ENCODE peak calls at places on chromosomes 16 and 17, in five cellular contexts. One of them, this sample, is unnamed.

GRCh38 chr16:88014954-88015805 is 63.9 kb downstream of the BANP start:
- DNase-seq in A549: no peak
- DNase-seq in HepG2: no peak
- DNase-seq in GM23338: no peak
- DNase-seq in GM12878: no peak
- DNase-seq in this sample: no peak

GRCh38 chr17:2011421-2012371 is 13.4 kb downstream of the RTN4RL1 start:
- DNase-seq in HepG2: no peak
- DNase-seq in GM23338: peak
- DNase-seq in GM12878: no peak
- DNase-seq in A549: no peak
- DNase-seq in this sample: no peak

GRCh38 chr17:37745801-37746426 is 1.1 kb upstream of the HNF1B start:
- DNase-seq in HepG2: no peak
- DNase-seq in A549: no peak
- DNase-seq in GM23338: no peak
- DNase-seq in GM12878: no peak
- DNase-seq in this sample: no peak

GRCh38 chr16:53022374-53022773 is 30.3 kb downstream of the CHD9NB start:
- DNase-seq in GM12878: no peak
- DNase-seq in HepG2: peak
- DNase-seq in GM23338: peak
- DNase-seq in A549: peak
- DNase-seq in this sample: peak

GRCh38 chr17:63295288-63295687 is 150.8 kb downstream of the CYB561 start:
- DNase-seq in A549: no peak
- DNase-seq in GM12878: no peak
- DNase-seq in HepG2: no peak
- DNase-seq in GM23338: no peak
- DNase-seq in this sample: no peak

GRCh38 chr16:50213939-50214519 is 52.3 kb upstream of the ADCY7 start:
- DNase-seq in GM23338: peak
- DNase-seq in HepG2: peak
- DNase-seq in A549: peak
- DNase-seq in GM12878: no peak
- DNase-seq in this sample: peak

GRCh38 chr17:64448665-64449512 is at the start of gene MILR1:
- DNase-seq in GM23338: no peak
- DNase-seq in A549: peak
- DNase-seq in HepG2: no peak
- DNase-seq in GM12878: peak
- DNase-seq in this sample: peak

GRCh38 chr16:82337355-82337754 is 167.3 kb upstream of the MPHOSPH6 start:
- DNase-seq in HepG2: no peak
- DNase-seq in A549: no peak
- DNase-seq in GM12878: no peak
- DNase-seq in GM23338: peak
- DNase-seq in this sample: no peak

GRCh38 chr17:62658136-62658535 is 30.7 kb downstream of the MRC2 start:
- DNase-seq in GM23338: no peak
- DNase-seq in GM12878: no peak
- DNase-seq in A549: no peak
- DNase-seq in HepG2: no peak
- DNase-seq in this sample: no peak

GRCh38 chr16:89187337-89188063 is 12.8 kb downstream of the SLC22A31 start:
- DNase-seq in HepG2: no peak
- DNase-seq in GM23338: no peak
- DNase-seq in A549: no peak
- DNase-seq in GM12878: no peak
- DNase-seq in this sample: peak

GRCh38 chr16:22216191-22216831 is 10.2 kb downstream of the EEF2K start:
- DNase-seq in GM23338: no peak
- DNase-seq in HepG2: no peak
- DNase-seq in A549: no peak
- DNase-seq in GM12878: no peak
- DNase-seq in this sample: peak

GRCh38 chr17:49694847-49695697 is 12.7 kb downstream of the SLC35B1 start:
- DNase-seq in A549: peak
- DNase-seq in HepG2: peak
- DNase-seq in GM23338: peak
- DNase-seq in GM12878: no peak
- DNase-seq in this sample: peak

GRCh38 chr16:68643847-68644246 is 1.3 kb upstream of the CDH3 start:
- DNase-seq in GM12878: no peak
- DNase-seq in GM23338: no peak
- DNase-seq in A549: no peak
- DNase-seq in HepG2: no peak
- DNase-seq in this sample: no peak

GRCh38 chr16:9134739-9135138 is 43.3 kb downstream of the HAPSTR1 start:
- DNase-seq in GM23338: peak
- DNase-seq in GM12878: no peak
- DNase-seq in HepG2: peak
- DNase-seq in A549: peak
- DNase-seq in this sample: peak

GRCh38 chr17:4536742-4537411 is 18.3 kb downstream of the MYBBP1A start:
- DNase-seq in HepG2: no peak
- DNase-seq in A549: no peak
- DNase-seq in GM23338: peak
- DNase-seq in GM12878: no peak
- DNase-seq in this sample: no peak

GRCh38 chr16:14202095-14202494 is 131.0 kb downstream of the MRTFB start:
- DNase-seq in HepG2: no peak
- DNase-seq in GM12878: no peak
- DNase-seq in A549: no peak
- DNase-seq in GM23338: no peak
- DNase-seq in this sample: no peak

GRCh38 chr17:69043098-69043497 is 17.6 kb downstream of the ABCA9 start:
- DNase-seq in HepG2: no peak
- DNase-seq in A549: no peak
- DNase-seq in GM12878: no peak
- DNase-seq in GM23338: no peak
- DNase-seq in this sample: no peak

GRCh38 chr17:76561799-76562268 is 22.0 kb downstream of the PRCD start:
- DNase-seq in A549: no peak
- DNase-seq in HepG2: no peak
- DNase-seq in GM12878: no peak
- DNase-seq in GM23338: no peak
- DNase-seq in this sample: no peak

GRCh38 chr16:27805828-27806351 is 255.9 kb downstream of the KATNIP start:
- DNase-seq in A549: no peak
- DNase-seq in HepG2: no peak
- DNase-seq in GM12878: no peak
- DNase-seq in GM23338: peak
- DNase-seq in this sample: no peak

GRCh38 chr16:4316732-4317461 is 1.0 kb downstream of the GLIS2 start:
- DNase-seq in HepG2: no peak
- DNase-seq in GM23338: no peak
- DNase-seq in GM12878: no peak
- DNase-seq in A549: no peak
- DNase-seq in this sample: no peak

GRCh38 chr16:53018834-53019416 is 33.8 kb downstream of the CHD9NB start:
- DNase-seq in HepG2: no peak
- DNase-seq in GM12878: no peak
- DNase-seq in GM23338: no peak
- DNase-seq in A549: no peak
- DNase-seq in this sample: no peak

GRCh38 chr17:77811521-77811920 is 147.0 kb upstream of the TNRC6C start:
- DNase-seq in HepG2: no peak
- DNase-seq in A549: no peak
- DNase-seq in GM23338: no peak
- DNase-seq in GM12878: no peak
- DNase-seq in this sample: no peak

GRCh38 chr17:17822189-17822978 is 14.4 kb downstream of the SREBF1 start:
- DNase-seq in A549: no peak
- DNase-seq in HepG2: no peak
- DNase-seq in GM12878: no peak
- DNase-seq in GM23338: no peak
- DNase-seq in this sample: no peak

GRCh38 chr17:44384823-44385286 is 4.6 kb downstream of the ITGA2B start:
- DNase-seq in HepG2: no peak
- DNase-seq in GM23338: peak
- DNase-seq in A549: no peak
- DNase-seq in GM12878: no peak
- DNase-seq in this sample: no peak

GRCh38 chr16:57628008-57628781 is at the start of gene ADGRG1:
- DNase-seq in HepG2: peak
- DNase-seq in GM23338: peak
- DNase-seq in GM12878: no peak
- DNase-seq in A549: peak
- DNase-seq in this sample: peak
- TF ChIP-seq JUNB in HepG2: no peak
- TF ChIP-seq JUNB in GM23338: no peak
- TF ChIP-seq JUNB in GM12878: no peak
- TF ChIP-seq JUNB in A549: peak
- TF ChIP-seq JUNB in this sample: no peak

DNA sequence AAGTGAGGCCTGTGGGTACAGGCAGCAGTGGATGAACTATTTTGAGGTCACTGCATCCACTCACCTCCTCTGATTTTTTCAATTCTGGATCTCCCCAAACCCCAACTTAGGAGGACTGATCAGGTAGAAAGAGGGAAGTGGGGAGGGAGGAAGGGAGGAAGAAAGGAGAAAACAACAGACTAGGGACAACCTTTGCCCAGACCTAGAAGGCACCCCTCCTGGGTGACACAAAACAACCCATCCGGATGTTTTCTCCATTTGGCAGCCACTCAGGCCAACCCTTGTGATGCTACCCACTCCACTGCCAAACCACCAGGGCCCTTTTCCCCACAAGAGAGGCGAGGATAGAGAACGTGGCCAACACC is 2.7 kb downstream of the ORMDL3 start:
- DNase-seq in A549: no peak
- DNase-seq in GM12878: no peak
- DNase-seq in HepG2: no peak
- DNase-seq in GM23338: no peak
- DNase-seq in this sample: no peak
- H3K27ac ChIP-seq in A549: no peak
- H3K27ac ChIP-seq in GM12878: peak
- H3K27ac ChIP-seq in HepG2: peak
- H3K27ac ChIP-seq in GM23338: no peak
- H3K27ac ChIP-seq in this sample: no peak

GRCh38 chr16:46689492-46690280 is at the start of gene ORC6:
- DNase-seq in HepG2: peak
- DNase-seq in GM23338: peak
- DNase-seq in GM12878: no peak
- DNase-seq in A549: peak
- DNase-seq in this sample: peak

GRCh38 chr16:46687486-46687885 is 1.5 kb downstream of the VPS35 start:
- DNase-seq in A549: no peak
- DNase-seq in GM23338: no peak
- DNase-seq in HepG2: no peak
- DNase-seq in GM12878: no peak
- DNase-seq in this sample: no peak

GRCh38 chr16:46686815-46687473 is 2.0 kb downstream of the VPS35 start:
- DNase-seq in GM23338: no peak
- DNase-seq in GM12878: no peak
- DNase-seq in HepG2: no peak
- DNase-seq in A549: no peak
- DNase-seq in this sample: no peak

GRCh38 chr16:46688657-46689491 is at the start of gene VPS35:
- DNase-seq in GM12878: peak
- DNase-seq in GM23338: peak
- DNase-seq in HepG2: peak
- DNase-seq in A549: peak
- DNase-seq in this sample: peak

DNA sequence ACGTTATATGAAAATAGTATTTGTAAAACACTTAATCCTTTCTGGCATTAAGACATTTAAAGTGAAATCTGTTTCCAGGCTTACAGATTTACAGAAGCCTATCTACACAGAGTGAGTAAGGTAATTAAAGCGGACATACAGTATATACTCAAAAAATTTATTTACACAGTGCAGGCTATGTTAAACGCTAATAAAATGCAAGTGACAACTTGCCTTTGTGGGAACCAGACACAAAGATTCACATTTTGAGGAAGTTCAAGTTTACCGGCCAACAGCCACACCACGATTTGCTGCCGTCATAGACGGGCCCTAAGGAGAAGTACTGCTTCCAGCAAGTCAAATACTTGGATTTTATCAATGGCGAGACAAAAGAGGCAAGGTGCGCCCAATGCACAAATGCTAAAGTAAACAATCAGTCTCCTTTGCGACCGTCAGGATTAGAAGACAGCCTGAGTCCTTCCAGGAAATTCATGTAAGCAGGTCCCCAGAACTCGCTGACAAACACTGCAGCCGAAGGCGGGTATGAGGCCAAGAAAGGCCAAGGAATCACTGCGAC is 799 bp downstream of the VPS35 start:
- DNase-seq in GM23338: no peak
- DNase-seq in A549: no peak
- DNase-seq in GM12878: no peak
- DNase-seq in HepG2: no peak
- DNase-seq in this sample: no peak
- TF ChIP-seq JUNB in GM23338: no peak
- TF ChIP-seq JUNB in A549: no peak
- TF ChIP-seq JUNB in GM12878: no peak
- TF ChIP-seq JUNB in HepG2: no peak
- TF ChIP-seq JUNB in this sample: no peak

DNA sequence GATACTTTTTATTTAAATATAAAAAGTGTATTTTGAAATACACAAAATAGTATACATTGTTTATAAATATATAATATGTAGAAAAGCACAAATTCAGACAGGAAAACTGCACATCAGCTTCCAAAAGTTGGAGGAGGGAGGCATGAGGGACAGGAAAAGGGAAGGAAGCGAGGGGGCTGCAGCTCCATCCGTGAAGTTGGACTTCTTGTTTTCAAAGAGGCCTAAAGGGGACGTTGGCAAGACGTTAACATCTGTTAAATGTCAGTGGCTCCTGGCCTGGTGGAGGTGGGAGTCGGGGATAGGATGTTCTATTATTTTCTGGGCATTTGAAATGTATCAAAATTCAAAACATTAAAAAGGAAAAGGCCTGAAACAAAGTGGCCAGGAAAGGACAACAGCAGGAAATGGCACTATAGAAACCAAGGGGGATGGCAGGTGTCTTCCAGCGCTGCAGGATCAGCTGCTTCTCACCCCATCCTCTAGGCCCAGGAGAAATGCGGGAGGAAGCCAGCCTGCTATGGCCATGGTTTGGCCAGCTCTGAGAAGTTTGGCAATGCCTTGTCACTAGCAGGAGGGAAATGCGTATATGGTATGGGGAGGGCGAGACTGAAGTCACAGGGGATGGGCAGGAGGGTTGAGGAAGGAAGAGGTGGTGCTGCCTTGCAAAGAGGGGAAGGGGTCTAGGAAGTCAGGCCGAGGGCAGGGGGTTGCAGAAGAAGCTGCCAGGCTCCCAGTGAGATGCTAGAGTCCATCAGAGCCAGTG is 6.4 kb downstream of the CMTM2 start:
- DNase-seq in A549: no peak
- DNase-seq in GM23338: no peak
- DNase-seq in GM12878: no peak
- DNase-seq in HepG2: no peak
- DNase-seq in this sample: no peak
- H3K27ac ChIP-seq in A549: no peak
- H3K27ac ChIP-seq in GM23338: no peak
- H3K27ac ChIP-seq in GM12878: no peak
- H3K27ac ChIP-seq in HepG2: no peak
- H3K27ac ChIP-seq in this sample: no peak

This sample was measured in K562.